ENCODE peak calls at places on chromosomes 7 and 10, in five cellular contexts. H is cardiac fibroblast; Z is T-helper 1 cell; C is stimulated activated CD4-positive, alpha-beta T cell treated with anti-CD3 and anti-CD28 coated beads, Interleukin-1b, Interleukin-23, amount 100 ng/mL, for 1 hour; S is HT-29. O is an unnamed sample.
A peak's percentile ranks its signal among the peaks of the same experiment; 100 is the strongest.

GRCh38 chr10:78706256-78706655 is 362.5 kb upstream of the ZMIZ1 start:
- DNase-seq in H (no peak), Z (no peak), C (no peak), S (no peak), O (no peak)

GRCh38 chr7:8423057-8423456 is 10.4 kb upstream of the NXPH1 start:
- DNase-seq in H (no peak), Z (no peak), C (no peak), S (no peak), O (no peak)

GRCh38 chr10:122894261-122894944 is 15.0 kb upstream of the FAM24B start:
- DNase-seq in H (no peak), Z (no peak), C (no peak), S (no peak), O (no peak)

GRCh38 chr10:71611131-71611530 is 108.4 kb downstream of the C10orf105 start:
- DNase-seq in H (no peak), Z (no peak), C (no peak), S (no peak), O (no peak)

GRCh38 chr7:70582921-70583895 is 548.7 kb upstream of the GALNT17 start:
- DNase-seq in H (no peak), Z (no peak), C (no peak), S (no peak), O (no peak)

GRCh38 chr10:78688945-78689935 is 379.5 kb upstream of the ZMIZ1 start:
- DNase-seq in H (peak; percentile 54), Z (no peak), C (no peak), S (no peak), O (no peak)

GRCh38 chr10:128573236-128573800 is 447.1 kb upstream of the MKI67 start:
- DNase-seq in H (no peak), Z (no peak), C (no peak), S (no peak), O (no peak)

GRCh38 chr10:82037076-82037475 is 162.1 kb downstream of the NRG3 start:
- DNase-seq in H (no peak), Z (no peak), C (no peak), S (no peak), O (no peak)

GRCh38 chr10:26574783-26575182 is 122.7 kb upstream of the PDSS1 start:
- DNase-seq in H (no peak), Z (no peak), C (no peak), S (no peak), O (no peak)

GRCh38 chr7:158123214-158123613 is 464.4 kb downstream of the PTPRN2 start:
- DNase-seq in H (no peak), Z (no peak), C (no peak), S (no peak), O (no peak)

GRCh38 chr10:128221787-128222186 is 95.6 kb upstream of the MKI67 start:
- DNase-seq in H (no peak), Z (no peak), C (no peak), S (no peak), O (no peak)

GRCh38 chr10:75954486-75954885 is 523.1 kb downstream of the LRMDA start:
- DNase-seq in H (no peak), Z (no peak), C (no peak), S (no peak), O (no peak)

GRCh38 chr10:3976718-3977117 is 191.7 kb upstream of the KLF6 start:
- DNase-seq in H (no peak), Z (no peak), C (no peak), S (no peak), O (no peak)

GRCh38 chr7:101915000-101915399 is 97.6 kb downstream of the CUX1 start:
- DNase-seq in H (no peak), Z (no peak), C (no peak), S (no peak), O (no peak)

GRCh38 chr10:114662651-114663217 is 4.7 kb upstream of the ABLIM1 start:
- DNase-seq in H (no peak), Z (no peak), C (no peak), S (no peak), O (no peak)

GRCh38 chr10:102669206-102670064 is 25.2 kb downstream of the TRIM8 start:
- DNase-seq in H (no peak), Z (no peak), C (no peak), S (no peak), O (peak; percentile 34)

O was measured in A549.